ENCODE peak calls at places on chromosome 2, in eight cellular contexts. L is BJ, H is tibial nerve, M is lung, V is uterus, X is psoas muscle, D is brain microvascular endothelial cell, Y is bronchial epithelial cell. Z is an unnamed sample.
A peak's percentile ranks its signal among the peaks of the same experiment; 100 is the strongest.

GRCh38 chr2:202410092-202410491 is 34.0 kb downstream of the BMPR2 start:
- DNase-seq in L (no peak), H (no peak), M (no peak), V (no peak), X (no peak), D (no peak), Y (no peak), Z (no peak)

GRCh38 chr2:150410809-150411208 is 76.7 kb downstream of the RND3 start:
- DNase-seq in L (no peak), H (no peak), M (no peak), V (no peak), X (no peak), D (peak; percentile 80), Y (no peak), Z (peak; percentile 90)

GRCh38 chr2:15359716-15360531 is 201.2 kb downstream of the NBAS start:
- DNase-seq in L (peak; percentile 36), H (no peak), M (no peak), V (no peak), X (no peak), D (peak; percentile 91), Y (peak; percentile 93), Z (peak; percentile 37)

GRCh38 chr2:140851258-140851657 is 1279.6 kb downstream of the LRP1B start:
- DNase-seq in L (no peak), H (no peak), M (no peak), V (no peak), X (no peak), D (no peak), Y (no peak), Z (no peak)

GRCh38 chr2:147451131-147451530 is 393.7 kb upstream of the ACVR2A start:
- DNase-seq in L (no peak), H (no peak), M (no peak), V (no peak), X (no peak), D (no peak), Y (no peak), Z (no peak)

GRCh38 chr2:178833382-178833781 is 26.2 kb upstream of the TTN start:
- DNase-seq in L (no peak), H (no peak), M (no peak), V (no peak), X (no peak), D (no peak), Y (no peak), Z (no peak)

GRCh38 chr2:43233218-43234212 is 7.1 kb upstream of the ZFP36L2 start:
- DNase-seq in L (no peak), H (no peak), M (no peak), V (no peak), X (no peak), D (no peak), Y (no peak), Z (no peak)

GRCh38 chr2:212421571-212422334 is 116.8 kb downstream of the ERBB4 start:
- DNase-seq in L (peak; percentile 32), H (no peak), M (no peak), V (no peak), X (no peak), D (peak; percentile 15), Y (peak; percentile 41), Z (no peak)

GRCh38 chr2:48199076-48199475 is 292.8 kb upstream of the FBXO11 start:
- DNase-seq in L (no peak), H (no peak), M (no peak), V (no peak), X (no peak), D (no peak), Y (no peak), Z (no peak)

GRCh38 chr2:204436267-204436666 is 109.0 kb upstream of the PARD3B start:
- DNase-seq in L (no peak), H (no peak), M (no peak), V (no peak), X (no peak), D (no peak), Y (no peak), Z (no peak)

GRCh38 chr2:100376836-100377235 is 40.6 kb downstream of the CHST10 start:
- DNase-seq in L (no peak), H (no peak), M (no peak), V (no peak), X (no peak), D (no peak), Y (no peak), Z (no peak)

GRCh38 chr2:202436631-202437030 is 60.5 kb downstream of the BMPR2 start:
- DNase-seq in L (no peak), H (no peak), M (no peak), V (no peak), X (no peak), D (no peak), Y (no peak), Z (no peak)

GRCh38 chr2:135255208-135255607 is 203.1 kb downstream of the RAB3GAP1 start:
- DNase-seq in L (no peak), H (no peak), M (no peak), V (no peak), X (no peak), D (no peak), Y (no peak), Z (no peak)

GRCh38 chr2:207688597-207688996 is 22.8 kb upstream of the CCNYL1 start:
- DNase-seq in L (no peak), H (no peak), M (no peak), V (no peak), X (no peak), D (no peak), Y (no peak), Z (no peak)

DNA sequence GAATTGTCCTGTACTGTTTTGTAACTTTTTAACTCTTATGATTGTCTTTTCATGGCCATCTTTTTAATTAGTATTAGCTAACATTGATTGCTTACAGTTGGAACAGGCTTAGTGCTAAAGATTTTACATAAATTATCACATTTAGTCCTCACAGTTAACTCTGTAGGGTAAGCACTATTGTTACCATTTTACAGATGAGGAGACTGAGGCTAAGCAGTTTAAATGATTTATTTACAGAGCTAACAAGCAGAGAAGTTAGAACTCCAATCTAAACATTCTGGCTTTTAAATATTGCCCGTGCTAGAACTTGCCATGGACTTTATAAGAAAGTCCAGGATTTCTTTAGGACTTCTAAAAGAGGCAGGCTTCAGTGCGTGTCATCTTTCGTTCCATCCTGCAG is 48.6 kb downstream of the EPAS1 start:
- DNase-seq in L (no peak), H (no peak), M (no peak), V (no peak), X (no peak), D (no peak), Y (no peak), Z (no peak)
- TF ChIP-seq CTCF in L (no peak), H (no peak), M (no peak), V (no peak), X (no peak), D (no peak), Y (no peak), Z (no peak)

GRCh38 chr2:222481941-222482340 is 57.6 kb downstream of the SGPP2 start:
- DNase-seq in L (no peak), H (no peak), M (no peak), V (no peak), X (no peak), D (no peak), Y (no peak), Z (no peak)

GRCh38 chr2:222483513-222484039 is 59.2 kb downstream of the SGPP2 start:
- DNase-seq in L (no peak), H (no peak), M (no peak), V (no peak), X (no peak), D (no peak), Y (peak; percentile 9), Z (no peak)

GRCh38 chr2:222477962-222478608 is 53.7 kb downstream of the SGPP2 start:
- DNase-seq in L (no peak), H (no peak), M (no peak), V (no peak), X (no peak), D (no peak), Y (no peak), Z (no peak)

GRCh38 chr2:222479855-222480254 is 55.5 kb downstream of the SGPP2 start:
- DNase-seq in L (no peak), H (no peak), M (no peak), V (no peak), X (no peak), D (no peak), Y (peak; percentile 6), Z (no peak)

GRCh38 chr2:222480497-222480896 is 56.2 kb downstream of the SGPP2 start:
- DNase-seq in L (no peak), H (no peak), M (no peak), V (no peak), X (no peak), D (no peak), Y (no peak), Z (no peak)
- H3K27me3 ChIP-seq in L (no peaks in the 10 kb centered on the region), H (peaks cover 6% of the 10 kb centered on the region), M (no peaks in the 10 kb centered on the region), V (no peaks in the 10 kb centered on the region), X (peaks cover 5% of the 10 kb centered on the region), D (no peaks in the 10 kb centered on the region), Y (peaks cover 1% of the 10 kb centered on the region), Z (no peaks in the 10 kb centered on the region)

GRCh38 chr2:151634726-151635467 is 99.4 kb downstream of the NEB start:
- DNase-seq in L (no peak), H (no peak), M (no peak), V (no peak), X (no peak), D (peak; percentile 9), Y (peak; percentile 67), Z (no peak)

GRCh38 chr2:151630372-151630771 is 103.9 kb downstream of the NEB start:
- DNase-seq in L (no peak), H (no peak), M (no peak), V (no peak), X (no peak), D (no peak), Y (no peak), Z (peak; percentile 35)

GRCh38 chr2:151638188-151638933 is 95.9 kb downstream of the NEB start:
- DNase-seq in L (no peak), H (no peak), M (no peak), V (no peak), X (no peak), D (no peak), Y (peak; percentile 15), Z (no peak)

GRCh38 chr2:151637284-151637781 is 96.9 kb downstream of the NEB start:
- DNase-seq in L (no peak), H (no peak), M (no peak), V (no peak), X (no peak), D (no peak), Y (no peak), Z (no peak)

DNA sequence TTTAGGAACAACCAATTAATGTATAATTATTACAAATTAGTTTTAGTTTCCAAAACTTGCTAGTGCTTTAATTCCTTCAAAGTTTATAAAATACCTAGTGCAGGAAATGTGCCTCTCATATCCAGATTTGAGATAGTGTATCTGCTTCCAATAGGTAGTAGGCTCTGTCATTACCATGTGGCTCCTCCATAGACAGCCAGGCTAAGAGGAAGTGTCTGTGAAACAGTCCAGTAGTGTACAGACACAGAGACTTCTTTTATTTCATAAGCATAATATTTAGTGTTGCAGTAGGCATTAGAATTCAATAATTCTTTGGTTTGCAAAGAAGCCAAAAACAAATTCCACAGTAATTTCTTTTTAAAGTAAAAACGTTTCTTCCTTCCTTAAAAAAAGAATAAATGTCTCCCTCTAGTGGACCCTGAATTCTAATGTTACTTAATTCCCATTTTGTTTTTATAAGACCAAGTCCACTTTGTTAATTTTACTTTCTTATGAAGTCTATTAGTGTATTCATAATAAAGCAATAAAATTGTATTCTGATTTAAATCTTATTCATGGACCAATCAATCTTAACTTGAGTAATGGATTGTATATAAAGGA is 101.2 kb downstream of the NEB start:
- DNase-seq in L (no peak), H (no peak), M (no peak), V (no peak), X (no peak), D (no peak), Y (peak; percentile 40), Z (no peak)
- TF ChIP-seq CTCF in L (peak; percentile 23), H (no peak), M (no peak), V (no peak), X (no peak), D (no peak), Y (no peak), Z (no peak)

GRCh38 chr2:120826716-120827410 is 91.2 kb downstream of the GLI2 start:
- DNase-seq in L (no peak), H (no peak), M (no peak), V (no peak), X (no peak), D (no peak), Y (no peak), Z (no peak)
- H3K27me3 ChIP-seq in L (no peaks in the 10 kb centered on the region), H (no peaks in the 10 kb centered on the region), M (no peaks in the 10 kb centered on the region), V (no peaks in the 10 kb centered on the region), X (no peaks in the 10 kb centered on the region), D (no peaks in the 10 kb centered on the region), Y (no peaks in the 10 kb centered on the region), Z (no peaks in the 10 kb centered on the region)